ENCODE peak calls at places on chromosome 1, in four cellular contexts. One of them, this sample, is unnamed.

GRCh38 chr1:76410499-76410898 is 336.0 kb downstream of the ST6GALNAC3 start:
- DNase-seq in sigmoid colon: no peak
- DNase-seq in adrenal gland: no peak
- DNase-seq in GM12878: no peak
- DNase-seq in this sample: no peak

GRCh38 chr1:111576547-111576946 is 43.0 kb upstream of the RAP1A start:
- DNase-seq in adrenal gland: no peak
- DNase-seq in sigmoid colon: no peak
- DNase-seq in GM12878: no peak
- DNase-seq in this sample: peak; percentile 42

GRCh38 chr1:31412732-31413404 is at the start of gene SERINC2:
- DNase-seq in adrenal gland: peak; percentile 63
- DNase-seq in sigmoid colon: no peak
- DNase-seq in GM12878: no peak
- DNase-seq in this sample: no peak

GRCh38 chr1:1246230-1246600 is 307 bp downstream of the C1QTNF12 start:
- DNase-seq in GM12878: no peak
- DNase-seq in sigmoid colon: no peak
- DNase-seq in adrenal gland: no peak
- DNase-seq in this sample: no peak

GRCh38 chr1:220170836-220171526 is 77.0 kb downstream of the IARS2 start:
- DNase-seq in GM12878: no peak
- DNase-seq in sigmoid colon: no peak
- DNase-seq in adrenal gland: no peak
- DNase-seq in this sample: no peak

GRCh38 chr1:7491089-7491817 is 279.8 kb upstream of the VAMP3 start:
- DNase-seq in GM12878: no peak
- DNase-seq in sigmoid colon: no peak
- DNase-seq in adrenal gland: peak; percentile 47
- DNase-seq in this sample: no peak

GRCh38 chr1:67645495-67646144 is 39.4 kb upstream of the GADD45A start:
- DNase-seq in GM12878: no peak
- DNase-seq in adrenal gland: peak; percentile 7
- DNase-seq in sigmoid colon: peak; percentile 72
- DNase-seq in this sample: peak; percentile 90

GRCh38 chr1:41977329-41977728 is 58.6 kb upstream of the HIVEP3 start:
- DNase-seq in adrenal gland: no peak
- DNase-seq in GM12878: no peak
- DNase-seq in sigmoid colon: no peak
- DNase-seq in this sample: peak; percentile 79

GRCh38 chr1:234527346-234527745 is 48.4 kb upstream of the TARBP1 start:
- DNase-seq in sigmoid colon: peak; percentile 10
- DNase-seq in adrenal gland: no peak
- DNase-seq in GM12878: no peak
- DNase-seq in this sample: no peak

GRCh38 chr1:219555802-219556201 is 57.1 kb downstream of the ZC3H11B start:
- DNase-seq in adrenal gland: no peak
- DNase-seq in sigmoid colon: no peak
- DNase-seq in GM12878: no peak
- DNase-seq in this sample: no peak

GRCh38 chr1:52423771-52424170 is 19.4 kb downstream of the PRPF38A start:
- DNase-seq in sigmoid colon: no peak
- DNase-seq in adrenal gland: no peak
- DNase-seq in GM12878: no peak
- DNase-seq in this sample: no peak

GRCh38 chr1:201471772-201472171 is 2.8 kb upstream of the PHLDA3 start:
- DNase-seq in GM12878: no peak
- DNase-seq in sigmoid colon: no peak
- DNase-seq in adrenal gland: peak; percentile 48
- DNase-seq in this sample: no peak

GRCh38 chr1:195591917-195592672 is 1016.1 kb downstream of the KCNT2 start:
- DNase-seq in adrenal gland: no peak
- DNase-seq in GM12878: no peak
- DNase-seq in sigmoid colon: no peak
- DNase-seq in this sample: no peak

GRCh38 chr1:205896351-205896750 is 46.4 kb upstream of the PM20D1 start:
- DNase-seq in sigmoid colon: no peak
- DNase-seq in GM12878: no peak
- DNase-seq in adrenal gland: no peak
- DNase-seq in this sample: no peak

GRCh38 chr1:1430114-1430982 is 5.1 kb upstream of the VWA1 start:
- DNase-seq in sigmoid colon: peak; percentile 92
- DNase-seq in adrenal gland: peak; percentile 90
- DNase-seq in GM12878: no peak
- DNase-seq in this sample: no peak

GRCh38 chr1:51569284-51570062 is 47.4 kb upstream of the OSBPL9 start:
- DNase-seq in GM12878: peak; percentile 84
- DNase-seq in sigmoid colon: no peak
- DNase-seq in adrenal gland: peak; percentile 70
- DNase-seq in this sample: no peak

GRCh38 chr1:81867235-81867634 is 66.5 kb downstream of the ADGRL2 start:
- DNase-seq in sigmoid colon: no peak
- DNase-seq in GM12878: no peak
- DNase-seq in adrenal gland: no peak
- DNase-seq in this sample: no peak

GRCh38 chr1:79042539-79042938 is 36.0 kb upstream of the ADGRL4 start:
- DNase-seq in adrenal gland: no peak
- DNase-seq in GM12878: no peak
- DNase-seq in sigmoid colon: no peak
- DNase-seq in this sample: no peak

GRCh38 chr1:42055061-42055460 is 98.1 kb upstream of the GUCA2B start:
- DNase-seq in sigmoid colon: no peak
- DNase-seq in adrenal gland: no peak
- DNase-seq in GM12878: no peak
- DNase-seq in this sample: no peak

GRCh38 chr1:201348211-201348566 is 29.3 kb downstream of the TNNT2 start:
- DNase-seq in GM12878: no peak
- DNase-seq in sigmoid colon: no peak
- DNase-seq in adrenal gland: peak; percentile 26
- DNase-seq in this sample: no peak

GRCh38 chr1:51346086-51346942 is 16.0 kb upstream of the TTC39A start:
- DNase-seq in GM12878: no peak
- DNase-seq in sigmoid colon: no peak
- DNase-seq in adrenal gland: peak; percentile 27
- DNase-seq in this sample: no peak

GRCh38 chr1:170402451-170403311 is 129.3 kb upstream of the GORAB start:
- DNase-seq in GM12878: no peak
- DNase-seq in adrenal gland: no peak
- DNase-seq in sigmoid colon: no peak
- DNase-seq in this sample: no peak

GRCh38 chr1:237098517-237098916 is 56.5 kb downstream of the RYR2 start:
- DNase-seq in GM12878: no peak
- DNase-seq in adrenal gland: no peak
- DNase-seq in sigmoid colon: no peak
- DNase-seq in this sample: no peak

GRCh38 chr1:183533617-183534174 is 56.6 kb downstream of the NCF2 start:
- DNase-seq in GM12878: no peak
- DNase-seq in adrenal gland: no peak
- DNase-seq in sigmoid colon: no peak
- DNase-seq in this sample: no peak

GRCh38 chr1:12620142-12620865 is 2.3 kb upstream of the DHRS3 start:
- DNase-seq in GM12878: no peak
- DNase-seq in sigmoid colon: no peak
- DNase-seq in adrenal gland: no peak
- DNase-seq in this sample: no peak

GRCh38 chr1:18805116-18805515 is 54.3 kb downstream of the TAS1R2 start:
- DNase-seq in sigmoid colon: no peak
- DNase-seq in GM12878: no peak
- DNase-seq in adrenal gland: no peak
- DNase-seq in this sample: no peak

GRCh38 chr1:192973202-192973601 is 86.0 kb downstream of the UCHL5 start:
- DNase-seq in adrenal gland: no peak
- DNase-seq in GM12878: no peak
- DNase-seq in sigmoid colon: no peak
- DNase-seq in this sample: no peak

GRCh38 chr1:179080866-179081695 is 789 bp upstream of the TOR3A start:
- DNase-seq in adrenal gland: no peak
- DNase-seq in sigmoid colon: no peak
- DNase-seq in GM12878: no peak
- DNase-seq in this sample: no peak

GRCh38 chr1:58585166-58585565 is 8.1 kb upstream of the TACSTD2 start:
- DNase-seq in adrenal gland: no peak
- DNase-seq in GM12878: no peak
- DNase-seq in sigmoid colon: no peak
- DNase-seq in this sample: no peak

GRCh38 chr1:223482766-223483165 is 89.6 kb downstream of the CCDC185 start:
- DNase-seq in adrenal gland: no peak
- DNase-seq in GM12878: no peak
- DNase-seq in sigmoid colon: no peak
- DNase-seq in this sample: no peak

GRCh38 chr1:7609311-7609994 is 161.6 kb upstream of the VAMP3 start:
- DNase-seq in sigmoid colon: peak; percentile 42
- DNase-seq in GM12878: no peak
- DNase-seq in adrenal gland: no peak
- DNase-seq in this sample: no peak

GRCh38 chr1:50214764-50215163 is 106.0 kb downstream of the ELAVL4 start:
- DNase-seq in sigmoid colon: no peak
- DNase-seq in GM12878: no peak
- DNase-seq in adrenal gland: no peak
- DNase-seq in this sample: no peak

DNA sequence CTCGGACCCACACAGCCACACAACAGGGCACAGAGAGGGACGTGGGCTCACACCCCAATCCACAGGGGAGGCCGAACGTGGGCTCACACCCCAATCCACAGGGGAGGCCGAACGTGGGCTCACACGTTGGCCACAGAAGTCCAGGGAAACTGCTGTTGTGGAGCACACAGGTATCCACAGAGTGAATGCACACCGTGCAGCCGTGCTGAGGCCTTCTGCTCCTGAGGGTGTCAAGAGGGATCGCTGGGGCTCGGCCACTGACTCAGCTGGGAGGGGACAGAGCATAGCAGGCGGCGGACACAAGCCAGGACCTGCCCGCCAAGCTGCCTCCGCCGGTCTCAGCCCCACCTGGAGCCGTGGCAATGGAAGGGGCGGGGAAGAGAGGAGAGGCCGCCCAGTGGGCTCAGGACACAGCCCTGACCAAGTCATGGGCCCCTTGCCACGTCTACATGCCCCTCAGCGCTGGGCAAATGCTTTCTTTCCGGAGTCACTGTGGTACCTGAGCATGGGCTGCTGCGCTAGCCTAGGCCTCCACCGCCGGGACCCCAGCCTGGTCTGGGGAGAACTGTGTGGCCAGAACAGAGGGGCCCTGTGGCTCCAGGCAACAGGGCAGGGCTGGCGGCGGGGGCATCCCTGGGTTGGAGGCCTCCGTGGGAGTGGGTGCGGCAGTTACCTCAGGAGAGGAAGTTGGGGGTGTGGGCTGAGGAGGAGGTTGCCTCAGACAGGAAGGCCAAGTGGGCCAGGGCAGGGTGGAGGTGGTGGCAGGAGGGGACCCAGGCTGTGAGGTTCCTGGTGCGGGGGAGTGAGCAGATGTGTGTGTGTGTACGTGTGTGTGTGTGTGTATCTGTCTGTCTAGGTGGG is 1.2 kb downstream of the SYTL1 start:
- DNase-seq in GM12878: no peak
- DNase-seq in adrenal gland: no peak
- DNase-seq in sigmoid colon: no peak
- DNase-seq in this sample: no peak
- TF ChIP-seq POLR2A in GM12878: peak; percentile 50
- TF ChIP-seq POLR2A in adrenal gland: no peak
- TF ChIP-seq POLR2A in sigmoid colon: no peak
- TF ChIP-seq POLR2A in this sample: no peak

GRCh38 chr1:54884768-54885167 is 2.2 kb downstream of the DHCR24 start:
- DNase-seq in adrenal gland: no peak
- DNase-seq in GM12878: no peak
- DNase-seq in sigmoid colon: no peak
- DNase-seq in this sample: no peak

GRCh38 chr1:54886724-54887664 is at the start of gene DHCR24:
- DNase-seq in GM12878: peak; percentile 45
- DNase-seq in adrenal gland: peak; percentile 93
- DNase-seq in sigmoid colon: peak; percentile 86
- DNase-seq in this sample: no peak

GRCh38 chr1:54887665-54888071 is 673 bp upstream of the DHCR24 start:
- DNase-seq in sigmoid colon: no peak
- DNase-seq in adrenal gland: peak; percentile 85
- DNase-seq in GM12878: no peak
- DNase-seq in this sample: no peak

GRCh38 chr1:54885237-54885679 is 1.7 kb downstream of the DHCR24 start:
- DNase-seq in sigmoid colon: no peak
- DNase-seq in adrenal gland: no peak
- DNase-seq in GM12878: no peak
- DNase-seq in this sample: no peak

GRCh38 chr1:54885863-54886723 is 902 bp downstream of the DHCR24 start:
- DNase-seq in sigmoid colon: no peak
- DNase-seq in adrenal gland: peak; percentile 71
- DNase-seq in GM12878: no peak
- DNase-seq in this sample: no peak
- H3K9me3 ChIP-seq in sigmoid colon: no peaks in the 10 kb centered on the region
- H3K9me3 ChIP-seq in adrenal gland: no peaks in the 10 kb centered on the region
- H3K9me3 ChIP-seq in GM12878: peaks cover 1% of the 10 kb centered on the region
- H3K9me3 ChIP-seq in this sample: no peaks in the 10 kb centered on the region

DNA sequence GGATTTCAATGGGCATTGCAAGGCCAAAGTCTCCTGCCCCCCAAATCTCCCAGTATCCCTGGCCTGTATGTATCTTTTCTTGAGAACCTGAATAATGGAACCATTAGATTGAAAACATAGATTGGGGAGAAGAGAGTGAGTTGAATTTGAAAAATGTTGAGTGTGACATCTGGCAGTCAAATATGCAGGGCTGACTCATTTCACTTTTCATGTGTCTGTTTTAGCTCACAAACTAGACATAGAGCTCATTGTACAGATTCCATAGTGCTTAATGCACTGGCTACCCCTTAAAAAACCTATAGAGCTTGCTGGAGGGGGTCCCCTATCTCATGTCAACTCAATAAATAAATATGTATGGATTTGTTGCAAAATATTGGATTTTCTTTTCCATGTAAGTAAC is 30.8 kb downstream of the DDR2 start:
- DNase-seq in sigmoid colon: no peak
- DNase-seq in GM12878: no peak
- DNase-seq in adrenal gland: no peak
- DNase-seq in this sample: no peak
- H3K4me3 ChIP-seq in sigmoid colon: no peak overlapping the region
- H3K4me3 ChIP-seq in GM12878: no peak overlapping the region
- H3K4me3 ChIP-seq in adrenal gland: no peak overlapping the region
- H3K4me3 ChIP-seq in this sample: no peak overlapping the region

DNA sequence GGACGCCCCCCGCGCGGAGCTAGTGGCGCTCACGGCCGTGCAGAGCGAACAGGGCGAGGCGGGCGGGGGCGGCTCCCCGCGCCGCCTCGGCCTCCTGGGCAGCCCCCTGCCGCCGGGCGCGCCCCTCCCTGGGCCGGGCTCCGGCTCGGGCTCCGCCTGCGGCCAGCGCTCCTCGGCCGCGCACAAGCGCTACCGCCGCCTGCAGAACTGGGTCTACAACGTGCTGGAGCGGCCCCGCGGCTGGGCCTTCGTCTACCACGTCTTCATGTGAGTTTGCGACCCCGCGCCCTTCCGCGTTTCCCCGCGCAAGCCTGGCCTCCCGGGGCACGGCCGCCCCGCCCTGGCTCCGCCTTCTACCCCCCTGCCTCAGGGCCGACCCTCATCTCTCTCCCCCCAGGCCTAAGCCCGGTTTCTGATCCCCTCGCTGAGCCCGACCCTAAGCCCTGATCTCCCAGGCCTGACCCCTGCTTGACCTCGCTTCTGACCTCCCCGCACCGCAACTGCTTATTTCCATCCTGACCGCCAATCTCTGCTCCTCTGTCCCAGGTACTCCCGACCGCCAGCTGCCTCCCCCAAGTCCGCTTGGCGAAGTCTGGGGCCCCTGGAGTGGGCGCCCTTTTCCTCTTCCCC is 669 bp downstream of the KCNQ4 start:
- DNase-seq in adrenal gland: no peak
- DNase-seq in GM12878: no peak
- DNase-seq in sigmoid colon: no peak
- DNase-seq in this sample: no peak
- TF ChIP-seq POLR2A in adrenal gland: no peak
- TF ChIP-seq POLR2A in GM12878: no peak
- TF ChIP-seq POLR2A in sigmoid colon: no peak
- TF ChIP-seq POLR2A in this sample: no peak